ENCODE peak calls at places on chromosomes 16 and 17, in four cellular contexts. M is cardiac fibroblast, N is GM23338, P is left colon. T is an unnamed sample.

GRCh38 chr16:15855704-15856003 is 1.2 kb downstream of the MYH11 start:
- DNase-seq in N (no peak), P (no peak), M (no peak), T (no peak)

GRCh38 chr16:80107900-80108299 is 432.9 kb upstream of the DYNLRB2 start:
- DNase-seq in M (peak; percentile 15), N (no peak), P (no peak), T (no peak)

GRCh38 chr17:75738218-75738802 is 17.1 kb downstream of the ITGB4 start:
- DNase-seq in P (no peak), N (no peak), M (peak; percentile 59), T (no peak)

GRCh38 chr17:62792122-62792800 is 15.9 kb downstream of the MARCHF10 start:
- DNase-seq in N (no peak), M (peak; percentile 98), P (no peak), T (no peak)

GRCh38 chr16:88202207-88202745 is 180.5 kb upstream of the ZNF469 start:
- DNase-seq in M (no peak), N (no peak), P (no peak), T (no peak)

GRCh38 chr17:80315517-80316182 is 55.0 kb downstream of the RNF213 start:
- DNase-seq in P (no peak), N (no peak), M (no peak), T (no peak)

GRCh38 chr17:34579017-34579946 is at the start of gene TMEM132E:
- DNase-seq in M (peak; percentile 6), P (no peak), N (peak; percentile 82), T (peak; percentile 28)

GRCh38 chr17:45896803-45897693 is 2.7 kb downstream of the MAPT start:
- DNase-seq in N (peak; percentile 86), M (peak; percentile 17), P (no peak), T (no peak)

GRCh38 chr17:16977932-16978331 is 6.0 kb upstream of the TNFRSF13B start:
- DNase-seq in N (peak; percentile 40), P (no peak), M (peak; percentile 27), T (no peak)

GRCh38 chr17:78263736-78264340 is 32.4 kb downstream of the TMEM235 start:
- DNase-seq in N (no peak), P (no peak), M (no peak), T (no peak)

GRCh38 chr17:39116224-39116623 is 35.2 kb downstream of the PLXDC1 start:
- DNase-seq in P (no peak), N (no peak), M (no peak), T (no peak)

GRCh38 chr17:60514500-60514899 is 11.5 kb downstream of the APPBP2 start:
- DNase-seq in M (no peak), N (no peak), P (no peak), T (no peak)

GRCh38 chr16:29007865-29008593 is 23.2 kb downstream of the LAT start:
- DNase-seq in N (no peak), P (no peak), M (peak; percentile 83), T (peak; percentile 15)

GRCh38 chr16:27920391-27920891 is 143.1 kb downstream of the GSG1L start:
- DNase-seq in N (peak; percentile 86), M (no peak), P (no peak), T (peak; percentile 3)

GRCh38 chr17:36934759-36935630 is 2.3 kb upstream of the LHX1 start:
- DNase-seq in P (no peak), N (peak; percentile 85), M (no peak), T (no peak)

GRCh38 chr17:48071654-48072053 is 23.5 kb downstream of the NFE2L1 start:
- DNase-seq in M (no peak), N (no peak), P (no peak), T (no peak)

GRCh38 chr17:80008848-80009247 is 26.8 kb downstream of the TBC1D16 start:
- DNase-seq in M (no peak), P (no peak), N (no peak), T (no peak)

GRCh38 chr16:50697881-50698767 is 4.7 kb downstream of the NOD2 start:
- DNase-seq in M (peak; percentile 65), P (no peak), N (no peak), T (peak; percentile 64)

GRCh38 chr17:79280010-79280409 is 205.4 kb downstream of the ENGASE start:
- DNase-seq in P (no peak), M (no peak), N (no peak), T (no peak)

GRCh38 chr17:1110844-1111598 is 68.8 kb downstream of the ABR start:
- DNase-seq in P (peak; percentile 70), N (no peak), M (peak; percentile 90), T (peak; percentile 89)

GRCh38 chr16:51084074-51084928 is 66.8 kb downstream of the SALL1 start:
- DNase-seq in P (no peak), N (no peak), M (no peak), T (no peak)

GRCh38 chr16:90077240-90077756 is at the start of gene PRDM7:
- DNase-seq in P (peak; percentile 95), M (peak; percentile 96), N (peak; percentile 98), T (peak; percentile 95)

GRCh38 chr17:66625321-66625767 is 209.6 kb upstream of the CACNG5 start:
- DNase-seq in N (peak; percentile 62), P (no peak), M (peak; percentile 56), T (peak; percentile 62)

GRCh38 chr17:75516619-75517276 is 420 bp downstream of the TSEN54 start:
- DNase-seq in N (peak; percentile 46), M (no peak), P (peak; percentile 58), T (peak; percentile 42)

GRCh38 chr16:75632857-75633256 is 9.8 kb upstream of the ADAT1 start:
- DNase-seq in P (no peak), N (no peak), M (no peak), T (no peak)

GRCh38 chr16:78742501-78743283 is 643.2 kb downstream of the WWOX start:
- DNase-seq in N (no peak), M (no peak), P (peak; percentile 50), T (no peak)

GRCh38 chr16:5649762-5650445 is 552.3 kb upstream of the EEF2KMT start:
- DNase-seq in N (peak; percentile 8), M (no peak), P (no peak), T (no peak)

GRCh38 chr16:57623251-57624043 is 5.0 kb upstream of the ADGRG1 start:
- DNase-seq in P (peak; percentile 56), M (peak; percentile 76), N (peak; percentile 57), T (no peak)

GRCh38 chr16:57661510-57661909 is 6.6 kb upstream of the ADGRG3 start:
- DNase-seq in M (no peak), P (no peak), N (no peak), T (no peak)

T was measured in dermis blood vessel endothelial cell.